ENCODE peak calls at places on chromosomes 11 and 22, in ten cellular contexts. B is NCI-H1092 treated with DMSO at 0.1 percent for 48 hours; P is neural progenitor cell; G is NCI-H1417; U is AG09319; S is GM03348; O is gastrocnemius medialis; X is naive thymus-derived CD4-positive, alpha-beta T cell; D is stimulated activated CD4-positive, alpha-beta T cell treated with anti-CD3 and anti-CD28 coated beads, TNF-alpha, amount 100 ng/mL, for 48 hours; E is left lung. Y is an unnamed sample.

GRCh38 chr11:128421577-128421976 is 165.8 kb downstream of the ETS1 start:
- DNase-seq in S (peak), P (peak), U (no peak), O (no peak), E (no peak), B (no peak), G (no peak), X (no peak), D (no peak), Y (no peak)

GRCh38 chr22:27154717-27155116 is 497.3 kb downstream of the MIAT start:
- DNase-seq in P (no peak), E (no peak), D (no peak), B (no peak), G (no peak), O (no peak), U (no peak), X (no peak), S (no peak), Y (no peak)

GRCh38 chr11:105357764-105358163 is 218.2 kb upstream of the CARD18 start:
- DNase-seq in P (no peak), E (no peak), S (no peak), O (no peak), U (no peak), X (no peak), B (no peak), D (no peak), G (no peak), Y (no peak)

GRCh38 chr22:50076646-50077624 is 8.3 kb downstream of the MLC1 start:
- DNase-seq in X (no peak), G (no peak), U (no peak), O (no peak), P (no peak), E (no peak), B (no peak), D (no peak), S (no peak), Y (no peak)

GRCh38 chr11:72078477-72078876 is 1.9 kb downstream of the NUMA1 start:
- DNase-seq in D (no peak), O (no peak), E (no peak), X (no peak), G (no peak), P (no peak), U (no peak), S (no peak), B (no peak), Y (no peak)

GRCh38 chr11:75582935-75583709 is 21.1 kb downstream of the SERPINH1 start:
- DNase-seq in B (peak), S (peak), G (peak), O (no peak), D (peak), X (peak), U (no peak), P (peak), E (peak), Y (peak)

GRCh38 chr11:72752088-72752914 is at the start of gene ARAP1:
- DNase-seq in B (peak), X (peak), E (peak), S (peak), D (peak), G (peak), P (peak), O (peak), U (no peak), Y (peak)

GRCh38 chr11:114678125-114679036 is at the start of gene NXPE2:
- DNase-seq in S (peak), E (no peak), G (no peak), D (no peak), O (no peak), B (no peak), P (no peak), U (no peak), X (no peak), Y (no peak)

GRCh38 chr11:120807414-120808150 is 216.3 kb upstream of the TBCEL start:
- DNase-seq in P (no peak), S (peak), X (no peak), U (peak), O (no peak), B (no peak), G (no peak), D (no peak), E (no peak), Y (no peak)

GRCh38 chr11:45922425-45923082 is at the start of gene LARGE2:
- DNase-seq in U (no peak), X (no peak), S (no peak), D (no peak), G (peak), E (peak), P (peak), B (no peak), O (no peak), Y (no peak)

GRCh38 chr11:34987617-34988016 is 71.2 kb downstream of the PDHX start:
- DNase-seq in D (no peak), E (no peak), S (no peak), O (no peak), G (no peak), X (no peak), B (no peak), U (no peak), P (no peak), Y (no peak)

GRCh38 chr11:60206616-60207015 is 23.7 kb upstream of the MS4A6A start:
- DNase-seq in S (no peak), P (no peak), O (no peak), B (no peak), E (no peak), X (no peak), G (no peak), D (no peak), U (no peak), Y (no peak)

GRCh38 chr22:49039625-49040024 is 788.0 kb downstream of the BRD1 start:
- DNase-seq in D (no peak), B (no peak), U (no peak), P (no peak), X (no peak), E (no peak), S (no peak), G (no peak), O (no peak), Y (no peak)